ENCODE peak calls at places on chromosome 5, in five cellular contexts. One of them, this sample, is unnamed.

GRCh38 chr5:74648835-74649286 is 8.3 kb upstream of the ENC1 start:
- DNase-seq in IMR-90: peak
- DNase-seq in Caco-2: no peak
- DNase-seq in A673: peak
- DNase-seq in upper lobe of left lung: no peak
- DNase-seq in this sample: no peak

GRCh38 chr5:38135486-38136031 is 122.8 kb upstream of the EGFLAM start:
- DNase-seq in IMR-90: no peak
- DNase-seq in Caco-2: no peak
- DNase-seq in A673: no peak
- DNase-seq in upper lobe of left lung: no peak
- DNase-seq in this sample: no peak

GRCh38 chr5:169142264-169142970 is 158.5 kb downstream of the SLIT3 start:
- DNase-seq in IMR-90: no peak
- DNase-seq in Caco-2: no peak
- DNase-seq in A673: no peak
- DNase-seq in upper lobe of left lung: no peak
- DNase-seq in this sample: peak

GRCh38 chr5:141734501-141735231 is 52.6 kb upstream of the ARAP3 start:
- DNase-seq in IMR-90: peak
- DNase-seq in Caco-2: peak
- DNase-seq in A673: peak
- DNase-seq in upper lobe of left lung: no peak
- DNase-seq in this sample: no peak

GRCh38 chr5:172105811-172106210 is 82.2 kb downstream of the STK10 start:
- DNase-seq in IMR-90: no peak
- DNase-seq in Caco-2: no peak
- DNase-seq in A673: no peak
- DNase-seq in upper lobe of left lung: no peak
- DNase-seq in this sample: no peak

GRCh38 chr5:4553130-4553529 is 587.0 kb upstream of the ADAMTS16 start:
- DNase-seq in IMR-90: no peak
- DNase-seq in Caco-2: no peak
- DNase-seq in A673: no peak
- DNase-seq in upper lobe of left lung: no peak
- DNase-seq in this sample: no peak

GRCh38 chr5:148347706-148348105 is 12.3 kb downstream of the SPINK9 start:
- DNase-seq in IMR-90: no peak
- DNase-seq in Caco-2: no peak
- DNase-seq in A673: no peak
- DNase-seq in upper lobe of left lung: no peak
- DNase-seq in this sample: no peak

GRCh38 chr5:136638084-136638483 is 272.7 kb upstream of the TRPC7 start:
- DNase-seq in IMR-90: no peak
- DNase-seq in Caco-2: no peak
- DNase-seq in A673: no peak
- DNase-seq in upper lobe of left lung: no peak
- DNase-seq in this sample: no peak

GRCh38 chr5:120152472-120152871 is 311.6 kb upstream of the PRR16 start:
- DNase-seq in IMR-90: peak
- DNase-seq in Caco-2: no peak
- DNase-seq in A673: no peak
- DNase-seq in upper lobe of left lung: no peak
- DNase-seq in this sample: no peak

GRCh38 chr5:14728109-14728938 is 63.8 kb downstream of the OTULIN start:
- DNase-seq in IMR-90: no peak
- DNase-seq in Caco-2: peak
- DNase-seq in A673: no peak
- DNase-seq in upper lobe of left lung: no peak
- DNase-seq in this sample: no peak

GRCh38 chr5:41213340-41213739 is at the start of gene C6:
- DNase-seq in IMR-90: no peak
- DNase-seq in Caco-2: no peak
- DNase-seq in A673: no peak
- DNase-seq in upper lobe of left lung: no peak
- DNase-seq in this sample: no peak

GRCh38 chr5:169548315-169548714 is 35.3 kb upstream of the SPDL1 start:
- DNase-seq in IMR-90: peak
- DNase-seq in Caco-2: no peak
- DNase-seq in A673: peak
- DNase-seq in upper lobe of left lung: no peak
- DNase-seq in this sample: no peak

GRCh38 chr5:115289104-115289503 is 7.3 kb downstream of the CCDC112 start:
- DNase-seq in IMR-90: no peak
- DNase-seq in Caco-2: no peak
- DNase-seq in A673: no peak
- DNase-seq in upper lobe of left lung: peak
- DNase-seq in this sample: no peak

GRCh38 chr5:166909926-166910325 is 1381.5 kb upstream of the WWC1 start:
- DNase-seq in IMR-90: no peak
- DNase-seq in Caco-2: no peak
- DNase-seq in A673: no peak
- DNase-seq in upper lobe of left lung: no peak
- DNase-seq in this sample: no peak

GRCh38 chr5:173326501-173326960 is 1.7 kb downstream of the STC2 start:
- DNase-seq in IMR-90: peak
- DNase-seq in Caco-2: no peak
- DNase-seq in A673: peak
- DNase-seq in upper lobe of left lung: no peak
- DNase-seq in this sample: peak

GRCh38 chr5:160352308-160352707 is 18.1 kb downstream of the C1QTNF2 start:
- DNase-seq in IMR-90: no peak
- DNase-seq in Caco-2: no peak
- DNase-seq in A673: no peak
- DNase-seq in upper lobe of left lung: no peak
- DNase-seq in this sample: no peak

GRCh38 chr5:91875133-91875779 is 492.1 kb upstream of the ARRDC3 start:
- DNase-seq in IMR-90: no peak
- DNase-seq in Caco-2: no peak
- DNase-seq in A673: no peak
- DNase-seq in upper lobe of left lung: no peak
- DNase-seq in this sample: no peak

GRCh38 chr5:140926211-140926902 is at the start of gene PCDHAC1:
- DNase-seq in IMR-90: no peak
- DNase-seq in Caco-2: no peak
- DNase-seq in A673: peak
- DNase-seq in upper lobe of left lung: peak
- DNase-seq in this sample: peak

GRCh38 chr5:114898602-114899001 is 271.1 kb downstream of the TRIM36 start:
- DNase-seq in IMR-90: no peak
- DNase-seq in Caco-2: no peak
- DNase-seq in A673: peak
- DNase-seq in upper lobe of left lung: no peak
- DNase-seq in this sample: no peak

GRCh38 chr5:143316844-143317631 is 86.4 kb downstream of the NR3C1 start:
- DNase-seq in IMR-90: no peak
- DNase-seq in Caco-2: no peak
- DNase-seq in A673: no peak
- DNase-seq in upper lobe of left lung: no peak
- DNase-seq in this sample: no peak

GRCh38 chr5:90606539-90606938 is 47.9 kb downstream of the ADGRV1 start:
- DNase-seq in IMR-90: no peak
- DNase-seq in Caco-2: no peak
- DNase-seq in A673: peak
- DNase-seq in upper lobe of left lung: no peak
- DNase-seq in this sample: no peak

GRCh38 chr5:132087176-132087575 is 13.6 kb downstream of the CSF2 start:
- DNase-seq in IMR-90: no peak
- DNase-seq in Caco-2: no peak
- DNase-seq in A673: no peak
- DNase-seq in upper lobe of left lung: no peak
- DNase-seq in this sample: no peak

GRCh38 chr5:64229163-64229774 is 63.6 kb downstream of the RNF180 start:
- DNase-seq in IMR-90: peak
- DNase-seq in Caco-2: no peak
- DNase-seq in A673: peak
- DNase-seq in upper lobe of left lung: no peak
- DNase-seq in this sample: no peak

GRCh38 chr5:181045316-181045715 is 5.2 kb downstream of the BTNL9 start:
- DNase-seq in IMR-90: no peak
- DNase-seq in Caco-2: no peak
- DNase-seq in A673: no peak
- DNase-seq in upper lobe of left lung: no peak
- DNase-seq in this sample: no peak

GRCh38 chr5:106587-106986 is 14.6 kb downstream of the PLEKHG4B start:
- DNase-seq in IMR-90: no peak
- DNase-seq in Caco-2: no peak
- DNase-seq in A673: no peak
- DNase-seq in upper lobe of left lung: peak
- DNase-seq in this sample: no peak

GRCh38 chr5:180211761-180212035 is 2.7 kb upstream of the RASGEF1C start:
- DNase-seq in IMR-90: no peak
- DNase-seq in Caco-2: no peak
- DNase-seq in A673: no peak
- DNase-seq in upper lobe of left lung: no peak
- DNase-seq in this sample: peak

GRCh38 chr5:38789134-38789533 is 56.7 kb upstream of the OSMR start:
- DNase-seq in IMR-90: peak
- DNase-seq in Caco-2: no peak
- DNase-seq in A673: no peak
- DNase-seq in upper lobe of left lung: no peak
- DNase-seq in this sample: no peak

GRCh38 chr5:9667906-9668305 is 37.8 kb upstream of the TAS2R1 start:
- DNase-seq in IMR-90: no peak
- DNase-seq in Caco-2: no peak
- DNase-seq in A673: no peak
- DNase-seq in upper lobe of left lung: no peak
- DNase-seq in this sample: no peak

GRCh38 chr5:133876266-133876665 is 92.2 kb downstream of the C5orf15 start:
- DNase-seq in IMR-90: no peak
- DNase-seq in Caco-2: peak
- DNase-seq in A673: no peak
- DNase-seq in upper lobe of left lung: no peak
- DNase-seq in this sample: no peak

GRCh38 chr5:149638136-149638535 is 56.8 kb downstream of the ARHGEF37 start:
- DNase-seq in IMR-90: no peak
- DNase-seq in Caco-2: no peak
- DNase-seq in A673: no peak
- DNase-seq in upper lobe of left lung: no peak
- DNase-seq in this sample: no peak

GRCh38 chr5:129771058-129771838 is 23.4 kb downstream of the MINAR2 start:
- DNase-seq in IMR-90: peak
- DNase-seq in Caco-2: peak
- DNase-seq in A673: peak
- DNase-seq in upper lobe of left lung: no peak
- DNase-seq in this sample: peak

GRCh38 chr5:56161927-56162326 is 71.2 kb downstream of the ANKRD55 start:
- DNase-seq in IMR-90: no peak
- DNase-seq in Caco-2: no peak
- DNase-seq in A673: no peak
- DNase-seq in upper lobe of left lung: no peak
- DNase-seq in this sample: no peak

GRCh38 chr5:171951218-171951617 is 55.2 kb downstream of the FBXW11 start:
- DNase-seq in IMR-90: no peak
- DNase-seq in Caco-2: no peak
- DNase-seq in A673: no peak
- DNase-seq in upper lobe of left lung: no peak
- DNase-seq in this sample: no peak

GRCh38 chr5:68484307-68485068 is 268.9 kb downstream of the PIK3R1 start:
- DNase-seq in IMR-90: peak
- DNase-seq in Caco-2: no peak
- DNase-seq in A673: no peak
- DNase-seq in upper lobe of left lung: no peak
- DNase-seq in this sample: no peak

GRCh38 chr5:167743685-167744084 is 547.8 kb upstream of the WWC1 start:
- DNase-seq in IMR-90: peak
- DNase-seq in Caco-2: no peak
- DNase-seq in A673: peak
- DNase-seq in upper lobe of left lung: no peak
- DNase-seq in this sample: no peak

GRCh38 chr5:95841914-95842812 is 19.6 kb upstream of the GLRX start:
- DNase-seq in IMR-90: peak
- DNase-seq in Caco-2: no peak
- DNase-seq in A673: no peak
- DNase-seq in upper lobe of left lung: no peak
- DNase-seq in this sample: peak
- TF ChIP-seq CTCF in IMR-90: no peak
- TF ChIP-seq CTCF in Caco-2: no peak
- TF ChIP-seq CTCF in A673: no peak
- TF ChIP-seq CTCF in upper lobe of left lung: no peak
- TF ChIP-seq CTCF in this sample: no peak

GRCh38 chr5:98576275-98576674 is 197.2 kb upstream of the RGMB start:
- DNase-seq in IMR-90: no peak
- DNase-seq in Caco-2: no peak
- DNase-seq in A673: no peak
- DNase-seq in upper lobe of left lung: peak
- DNase-seq in this sample: no peak

GRCh38 chr5:98573834-98574233 is 199.6 kb upstream of the RGMB start:
- DNase-seq in IMR-90: no peak
- DNase-seq in Caco-2: no peak
- DNase-seq in A673: no peak
- DNase-seq in upper lobe of left lung: no peak
- DNase-seq in this sample: no peak

GRCh38 chr5:98583572-98583971 is 189.9 kb upstream of the RGMB start:
- DNase-seq in IMR-90: no peak
- DNase-seq in Caco-2: no peak
- DNase-seq in A673: no peak
- DNase-seq in upper lobe of left lung: no peak
- DNase-seq in this sample: no peak

GRCh38 chr5:98581416-98581999 is 192.0 kb upstream of the RGMB start:
- DNase-seq in IMR-90: peak
- DNase-seq in Caco-2: no peak
- DNase-seq in A673: no peak
- DNase-seq in upper lobe of left lung: no peak
- DNase-seq in this sample: no peak

GRCh38 chr5:98578438-98578837 is 195.0 kb upstream of the RGMB start:
- DNase-seq in IMR-90: no peak
- DNase-seq in Caco-2: no peak
- DNase-seq in A673: no peak
- DNase-seq in upper lobe of left lung: no peak
- DNase-seq in this sample: no peak
- H3K4me3 ChIP-seq in IMR-90: no peak
- H3K4me3 ChIP-seq in Caco-2: no peak
- H3K4me3 ChIP-seq in A673: no peak
- H3K4me3 ChIP-seq in upper lobe of left lung: no peak
- H3K4me3 ChIP-seq in this sample: no peak

DNA sequence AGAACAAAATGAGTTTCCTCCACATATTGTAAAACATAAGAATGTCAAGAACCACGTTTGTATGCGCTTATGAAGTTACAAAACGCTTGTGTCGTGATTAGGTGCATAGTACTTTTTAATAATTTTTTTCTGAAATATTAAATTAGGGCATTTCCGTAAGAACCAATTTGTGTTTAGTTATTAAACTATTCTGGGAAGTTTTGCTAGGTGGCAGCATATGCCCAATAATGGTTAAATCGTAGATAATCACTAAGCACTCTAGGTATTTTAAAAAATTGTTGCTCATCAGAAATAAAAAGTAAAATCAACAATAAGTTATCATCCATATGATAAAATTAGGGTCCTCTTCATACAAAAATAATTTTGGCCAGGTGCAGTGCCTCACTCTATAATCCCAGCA is 5.4 kb downstream of the SRFBP1 start:
- DNase-seq in IMR-90: peak
- DNase-seq in Caco-2: no peak
- DNase-seq in A673: peak
- DNase-seq in upper lobe of left lung: no peak
- DNase-seq in this sample: no peak
- TF ChIP-seq CTCF in IMR-90: peak
- TF ChIP-seq CTCF in Caco-2: peak
- TF ChIP-seq CTCF in A673: peak
- TF ChIP-seq CTCF in upper lobe of left lung: no peak
- TF ChIP-seq CTCF in this sample: no peak

GRCh38 chr5:157710887-157711286 is 20.3 kb upstream of the THG1L start:
- DNase-seq in IMR-90: peak
- DNase-seq in Caco-2: no peak
- DNase-seq in A673: peak
- DNase-seq in upper lobe of left lung: no peak
- DNase-seq in this sample: no peak
- H3K4me3 ChIP-seq in IMR-90: no peak
- H3K4me3 ChIP-seq in Caco-2: no peak
- H3K4me3 ChIP-seq in A673: no peak
- H3K4me3 ChIP-seq in upper lobe of left lung: no peak
- H3K4me3 ChIP-seq in this sample: no peak

This sample was measured in lower leg skin.